ENCODE peak calls at places on chromosomes 1 and 21, in ten cellular contexts. P is ovary; H is right atrium auricular region; X is stomach; B is breast epithelium; K is body of pancreas; G is CD8-positive, alpha-beta memory T cell; W is left ventricle myocardium inferior; D is GM23338; M is HCT116. I is an unnamed sample.
A peak's percentile ranks its signal among the peaks of the same experiment; 100 is the strongest.

GRCh38 chr1:26200413-26200812 is 10.0 kb downstream of the CATSPER4 start:
- DNase-seq in P (no peak), H (no peak), X (no peak), B (no peak), K (no peak), G (no peak), W (no peak), D (no peak), M (no peak), I (no peak)

GRCh38 chr1:240424740-240425464 is 187.1 kb downstream of the GREM2 start:
- DNase-seq in P (no peak), H (no peak), X (no peak), B (no peak), K (no peak), G (no peak), W (no peak), D (no peak), M (no peak), I (no peak)

GRCh38 chr21:44405948-44406872 is 49.1 kb upstream of the LRRC3 start:
- DNase-seq in P (no peak), H (peak; percentile 28), X (no peak), B (no peak), K (no peak), G (no peak), W (no peak), D (no peak), M (no peak), I (no peak)

GRCh38 chr21:16302851-16303282 is 573.1 kb downstream of the USP25 start:
- DNase-seq in P (peak; percentile 53), H (peak; percentile 87), X (no peak), B (no peak), K (peak; percentile 29), G (no peak), W (no peak), D (no peak), M (no peak), I (no peak)

GRCh38 chr1:70361727-70362413 is 7.3 kb upstream of the ANKRD13C start:
- DNase-seq in P (no peak), H (no peak), X (no peak), B (no peak), K (no peak), G (no peak), W (no peak), D (peak; percentile 70), M (no peak), I (no peak)

GRCh38 chr1:244154882-244155531 is 103.9 kb downstream of the ZBTB18 start:
- DNase-seq in P (no peak), H (no peak), X (no peak), B (no peak), K (peak; percentile 59), G (no peak), W (no peak), D (peak; percentile 27), M (no peak), I (no peak)

GRCh38 chr1:221766210-221766609 is 24.3 kb upstream of the DUSP10 start:
- DNase-seq in P (no peak), H (no peak), X (no peak), B (no peak), K (no peak), G (no peak), W (no peak), D (no peak), M (no peak), I (no peak)

GRCh38 chr1:209595599-209595998 is 12.1 kb downstream of the CAMK1G start:
- DNase-seq in P (no peak), H (no peak), X (no peak), B (no peak), K (no peak), G (no peak), W (no peak), D (no peak), M (no peak), I (no peak)

GRCh38 chr1:11335417-11336070 is 62.5 kb downstream of the UBIAD1 start:
- DNase-seq in P (no peak), H (no peak), X (no peak), B (no peak), K (no peak), G (no peak), W (no peak), D (no peak), M (no peak), I (no peak)

GRCh38 chr1:171913385-171913784 is 72.1 kb downstream of the DNM3 start:
- DNase-seq in P (no peak), H (no peak), X (no peak), B (no peak), K (peak; percentile 59), G (no peak), W (no peak), D (no peak), M (peak; percentile 59), I (no peak)

GRCh38 chr1:21293537-21294265 is 3.4 kb upstream of the ECE1 start:
- DNase-seq in P (no peak), H (no peak), X (no peak), B (no peak), K (no peak), G (peak; percentile 33), W (no peak), D (no peak), M (no peak), I (no peak)

GRCh38 chr1:40273547-40274166 is 15.6 kb downstream of the ZMPSTE24 start:
- DNase-seq in P (no peak), H (no peak), X (no peak), B (no peak), K (no peak), G (no peak), W (no peak), D (no peak), M (no peak), I (no peak)

GRCh38 chr1:245986404-245987221 is 520.5 kb downstream of the SMYD3 start:
- DNase-seq in P (no peak), H (no peak), X (no peak), B (no peak), K (no peak), G (no peak), W (no peak), D (no peak), M (peak; percentile 46), I (no peak)

DNA sequence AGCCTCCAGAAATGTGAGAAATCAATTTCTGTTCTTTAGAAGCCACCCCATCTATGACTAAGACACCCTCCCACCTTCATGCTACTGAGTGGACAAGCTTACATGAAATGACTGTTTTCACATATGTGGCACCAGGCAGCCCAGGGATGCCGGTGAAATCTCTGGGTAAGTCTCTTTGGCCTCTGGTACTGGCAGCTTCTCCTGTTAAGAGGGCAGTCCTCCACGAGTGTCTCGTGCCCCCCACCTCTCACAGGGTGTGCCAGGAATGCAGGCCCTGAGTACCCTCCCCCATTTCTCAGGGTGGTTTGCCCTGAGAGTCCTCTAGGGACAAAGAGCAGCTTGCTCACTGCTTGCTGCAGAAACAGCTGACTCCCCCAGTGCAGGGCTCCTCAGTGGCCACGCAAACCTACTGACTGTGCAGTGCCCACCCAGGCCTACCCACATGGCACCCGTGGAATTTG is 3.2 kb upstream of the PRXL2B start:
- DNase-seq in P (no peak), H (no peak), X (no peak), B (no peak), K (no peak), G (no peak), W (no peak), D (peak; percentile 41), M (no peak), I (no peak)
- H3K27ac ChIP-seq in P (no peak overlapping the region), H (no peak overlapping the region), X (no peak overlapping the region), B (peak overlapping the region; percentile 98), K (peak overlapping the region; percentile 47), G (no peak overlapping the region), W (no peak overlapping the region), D (no peak overlapping the region), M (no peak overlapping the region), I (peak overlapping the region; percentile 98)

GRCh38 chr1:1118893-1119220 is 3.0 kb upstream of the C1orf159 start:
- DNase-seq in P (no peak), H (no peak), X (no peak), B (peak; percentile 39), K (no peak), G (no peak), W (no peak), D (no peak), M (no peak), I (peak; percentile 52)

GRCh38 chr1:1119272-1119890 is 3.5 kb upstream of the C1orf159 start:
- DNase-seq in P (no peak), H (no peak), X (no peak), B (peak; percentile 34), K (no peak), G (no peak), W (no peak), D (no peak), M (no peak), I (peak; percentile 61)

GRCh38 chr1:1116701-1117468 is 996 bp upstream of the C1orf159 start:
- DNase-seq in P (no peak), H (no peak), X (no peak), B (peak; percentile 52), K (no peak), G (peak; percentile 29), W (peak; percentile 21), D (peak; percentile 50), M (no peak), I (peak; percentile 57)

GRCh38 chr1:1117469-1117831 is 1.6 kb upstream of the C1orf159 start:
- DNase-seq in P (peak; percentile 44), H (no peak), X (no peak), B (peak; percentile 52), K (no peak), G (no peak), W (peak; percentile 13), D (no peak), M (no peak), I (peak; percentile 68)

GRCh38 chr1:1118011-1118892 is 2.4 kb upstream of the C1orf159 start:
- DNase-seq in P (peak; percentile 35), H (no peak), X (no peak), B (peak; percentile 54), K (no peak), G (no peak), W (peak; percentile 10), D (no peak), M (no peak), I (peak; percentile 61)
- H3K27me3 ChIP-seq in P (no peaks in the 10 kb centered on the region), H (no peaks in the 10 kb centered on the region), X (peaks cover 56% of the 10 kb centered on the region), B (no peaks in the 10 kb centered on the region), K (no peaks in the 10 kb centered on the region), G (peaks cover 6% of the 10 kb centered on the region), W (peaks cover 47% of the 10 kb centered on the region), D (peaks cover 11% of the 10 kb centered on the region), M (no peaks in the 10 kb centered on the region), I (peaks cover 14% of the 10 kb centered on the region)

DNA sequence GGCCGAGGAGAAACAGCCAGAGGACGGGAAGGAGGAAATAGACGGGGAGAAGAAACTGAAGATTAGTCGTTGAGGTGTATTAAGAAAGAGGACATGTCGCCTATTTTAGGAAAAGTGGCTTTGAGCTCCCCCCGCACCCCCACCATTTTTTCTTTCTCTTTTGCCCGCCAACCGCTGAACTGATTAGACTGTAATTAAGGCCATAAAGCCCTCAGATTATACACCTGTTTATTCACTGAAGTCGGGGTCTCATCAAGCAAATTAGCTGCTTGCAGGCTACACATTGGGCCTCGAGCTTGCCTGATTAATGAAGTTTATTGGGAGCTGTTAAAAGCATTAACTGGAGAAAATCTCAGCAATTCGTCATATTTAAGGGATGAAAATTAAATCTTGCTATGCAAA is 119.4 kb upstream of the RRP15 start:
- DNase-seq in P (no peak), H (no peak), X (no peak), B (no peak), K (no peak), G (no peak), W (no peak), D (no peak), M (no peak), I (no peak)
- H3K27ac ChIP-seq in P (no peak overlapping the region), H (peak overlapping the region; percentile 86), X (no peak overlapping the region), B (no peak overlapping the region), K (no peak overlapping the region), G (no peak overlapping the region), W (peak overlapping the region; percentile 94), D (no peak overlapping the region), M (no peak overlapping the region), I (no peak overlapping the region)

GRCh38 chr21:42757826-42758655 is 104.6 kb downstream of the PDE9A start:
- DNase-seq in P (no peak), H (no peak), X (no peak), B (no peak), K (no peak), G (no peak), W (no peak), D (no peak), M (no peak), I (no peak)
- H3K27me3 ChIP-seq in P (no peaks in the 10 kb centered on the region), H (no peaks in the 10 kb centered on the region), X (no peaks in the 10 kb centered on the region), B (no peaks in the 10 kb centered on the region), K (no peaks in the 10 kb centered on the region), G (no peaks in the 10 kb centered on the region), W (peaks cover 5% of the 10 kb centered on the region), D (no peaks in the 10 kb centered on the region), M (no peaks in the 10 kb centered on the region), I (no peaks in the 10 kb centered on the region)